ENCODE peak calls at places on chromosomes 1 and 21, in five cellular contexts. One of them, this sample, is unnamed.

GRCh38 chr1:231808990-231809389 is 182.4 kb downstream of the DISC1 start:
- DNase-seq in GM13977: no peak
- DNase-seq in mesothelial cell of epicardium: no peak
- DNase-seq in endothelial cell of umbilical vein: peak; percentile 42
- DNase-seq in type B pancreatic cell: no peak
- DNase-seq in this sample: no peak

GRCh38 chr1:224051086-224051406 is 62.9 kb upstream of the FBXO28 start:
- DNase-seq in GM13977: no peak
- DNase-seq in mesothelial cell of epicardium: no peak
- DNase-seq in endothelial cell of umbilical vein: no peak
- DNase-seq in type B pancreatic cell: no peak
- DNase-seq in this sample: no peak

GRCh38 chr1:14184346-14184963 is 414.0 kb upstream of the KAZN start:
- DNase-seq in GM13977: no peak
- DNase-seq in mesothelial cell of epicardium: no peak
- DNase-seq in endothelial cell of umbilical vein: no peak
- DNase-seq in type B pancreatic cell: no peak
- DNase-seq in this sample: no peak

GRCh38 chr1:208029381-208030319 is 118.7 kb upstream of the CD34 start:
- DNase-seq in GM13977: no peak
- DNase-seq in mesothelial cell of epicardium: no peak
- DNase-seq in endothelial cell of umbilical vein: peak; percentile 86
- DNase-seq in type B pancreatic cell: no peak
- DNase-seq in this sample: no peak

GRCh38 chr1:26097696-26098095 is 13.9 kb upstream of the PDIK1L start:
- DNase-seq in GM13977: peak; percentile 3
- DNase-seq in mesothelial cell of epicardium: no peak
- DNase-seq in endothelial cell of umbilical vein: no peak
- DNase-seq in type B pancreatic cell: no peak
- DNase-seq in this sample: no peak

GRCh38 chr1:231260351-231260750 is 19.3 kb downstream of the GNPAT start:
- DNase-seq in GM13977: no peak
- DNase-seq in mesothelial cell of epicardium: no peak
- DNase-seq in endothelial cell of umbilical vein: peak; percentile 15
- DNase-seq in type B pancreatic cell: no peak
- DNase-seq in this sample: no peak

GRCh38 chr1:107432108-107432507 is 291.3 kb downstream of the NTNG1 start:
- DNase-seq in GM13977: no peak
- DNase-seq in mesothelial cell of epicardium: no peak
- DNase-seq in endothelial cell of umbilical vein: no peak
- DNase-seq in type B pancreatic cell: no peak
- DNase-seq in this sample: no peak

GRCh38 chr1:111309690-111310089 is 19.0 kb downstream of the CHIA start:
- DNase-seq in GM13977: no peak
- DNase-seq in mesothelial cell of epicardium: no peak
- DNase-seq in endothelial cell of umbilical vein: no peak
- DNase-seq in type B pancreatic cell: no peak
- DNase-seq in this sample: no peak

GRCh38 chr1:47738560-47739182 is 258.5 kb downstream of the TRABD2B start:
- DNase-seq in GM13977: no peak
- DNase-seq in mesothelial cell of epicardium: peak; percentile 53
- DNase-seq in endothelial cell of umbilical vein: peak; percentile 42
- DNase-seq in type B pancreatic cell: no peak
- DNase-seq in this sample: no peak
- TF ChIP-seq CTCF in GM13977: peak; percentile 68
- TF ChIP-seq CTCF in mesothelial cell of epicardium: peak; percentile 90
- TF ChIP-seq CTCF in endothelial cell of umbilical vein: peak; percentile 84
- TF ChIP-seq CTCF in type B pancreatic cell: peak; percentile 87
- TF ChIP-seq CTCF in this sample: peak; percentile 50

GRCh38 chr21:39444406-39445145 is 1.0 kb downstream of the LCA5L start:
- DNase-seq in GM13977: no peak
- DNase-seq in mesothelial cell of epicardium: peak; percentile 31
- DNase-seq in endothelial cell of umbilical vein: peak; percentile 39
- DNase-seq in type B pancreatic cell: no peak
- DNase-seq in this sample: no peak

GRCh38 chr21:39451332-39452206 is at the start of gene SH3BGR:
- DNase-seq in GM13977: no peak
- DNase-seq in mesothelial cell of epicardium: no peak
- DNase-seq in endothelial cell of umbilical vein: no peak
- DNase-seq in type B pancreatic cell: no peak
- DNase-seq in this sample: no peak

GRCh38 chr21:39447264-39447663 is 1.7 kb upstream of the LCA5L start:
- DNase-seq in GM13977: no peak
- DNase-seq in mesothelial cell of epicardium: no peak
- DNase-seq in endothelial cell of umbilical vein: no peak
- DNase-seq in type B pancreatic cell: no peak
- DNase-seq in this sample: no peak

GRCh38 chr21:39441502-39442475 is 3.8 kb downstream of the LCA5L start:
- DNase-seq in GM13977: peak; percentile 56
- DNase-seq in mesothelial cell of epicardium: no peak
- DNase-seq in endothelial cell of umbilical vein: peak; percentile 47
- DNase-seq in type B pancreatic cell: no peak
- DNase-seq in this sample: peak; percentile 61

DNA sequence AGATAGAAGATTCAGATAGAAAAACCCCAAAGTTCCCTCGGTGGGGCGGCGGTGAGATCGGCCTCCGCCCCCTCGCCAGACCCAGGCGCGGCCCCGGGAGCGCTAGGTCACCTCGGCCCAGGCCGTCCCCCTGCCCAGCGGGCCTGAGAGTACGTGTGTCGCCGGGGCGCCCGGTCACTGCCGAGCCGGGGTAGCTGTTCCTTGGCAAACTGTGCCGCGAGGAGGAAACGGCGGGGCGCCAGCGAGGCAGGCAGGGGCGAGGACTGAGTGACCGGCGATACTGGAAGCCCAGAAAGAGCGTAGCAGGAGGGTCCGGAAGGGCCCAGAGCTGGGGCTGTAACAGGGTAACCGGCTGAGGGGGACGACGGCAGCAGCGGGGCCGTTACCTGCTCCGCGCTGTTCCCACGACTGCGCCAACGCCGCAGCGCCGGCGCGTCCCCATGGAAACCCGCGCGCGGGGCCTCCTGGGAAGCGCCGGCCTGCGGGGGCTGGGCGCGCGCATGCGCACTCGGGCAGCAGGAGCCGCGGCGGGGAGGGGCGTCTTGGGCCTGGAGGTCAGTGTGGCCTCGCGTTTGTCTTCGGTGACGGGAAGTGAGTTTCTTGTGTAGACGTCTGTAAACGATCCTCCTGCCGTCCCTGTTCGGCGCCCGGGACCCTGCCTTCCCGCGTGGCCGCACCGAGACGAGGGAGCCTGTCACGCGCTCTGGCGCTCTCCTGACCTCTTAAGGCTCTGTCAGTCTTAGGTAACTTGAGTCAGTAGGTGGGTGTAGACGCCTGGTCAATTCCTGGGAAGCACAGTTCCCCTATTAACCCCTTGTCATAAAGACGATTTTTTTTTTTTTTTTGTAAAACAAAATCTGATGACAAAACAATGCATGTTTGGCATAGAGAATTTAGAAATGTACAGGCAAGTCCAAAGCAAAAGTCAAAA is at the start of gene LCA5L:
- DNase-seq in GM13977: peak; percentile 98
- DNase-seq in mesothelial cell of epicardium: peak; percentile 90
- DNase-seq in endothelial cell of umbilical vein: peak; percentile 90
- DNase-seq in type B pancreatic cell: peak; percentile 96
- DNase-seq in this sample: peak; percentile 98
- TF ChIP-seq CTCF in GM13977: no peak
- TF ChIP-seq CTCF in mesothelial cell of epicardium: no peak
- TF ChIP-seq CTCF in endothelial cell of umbilical vein: peak; percentile 40
- TF ChIP-seq CTCF in type B pancreatic cell: peak; percentile 19
- TF ChIP-seq CTCF in this sample: no peak

DNA sequence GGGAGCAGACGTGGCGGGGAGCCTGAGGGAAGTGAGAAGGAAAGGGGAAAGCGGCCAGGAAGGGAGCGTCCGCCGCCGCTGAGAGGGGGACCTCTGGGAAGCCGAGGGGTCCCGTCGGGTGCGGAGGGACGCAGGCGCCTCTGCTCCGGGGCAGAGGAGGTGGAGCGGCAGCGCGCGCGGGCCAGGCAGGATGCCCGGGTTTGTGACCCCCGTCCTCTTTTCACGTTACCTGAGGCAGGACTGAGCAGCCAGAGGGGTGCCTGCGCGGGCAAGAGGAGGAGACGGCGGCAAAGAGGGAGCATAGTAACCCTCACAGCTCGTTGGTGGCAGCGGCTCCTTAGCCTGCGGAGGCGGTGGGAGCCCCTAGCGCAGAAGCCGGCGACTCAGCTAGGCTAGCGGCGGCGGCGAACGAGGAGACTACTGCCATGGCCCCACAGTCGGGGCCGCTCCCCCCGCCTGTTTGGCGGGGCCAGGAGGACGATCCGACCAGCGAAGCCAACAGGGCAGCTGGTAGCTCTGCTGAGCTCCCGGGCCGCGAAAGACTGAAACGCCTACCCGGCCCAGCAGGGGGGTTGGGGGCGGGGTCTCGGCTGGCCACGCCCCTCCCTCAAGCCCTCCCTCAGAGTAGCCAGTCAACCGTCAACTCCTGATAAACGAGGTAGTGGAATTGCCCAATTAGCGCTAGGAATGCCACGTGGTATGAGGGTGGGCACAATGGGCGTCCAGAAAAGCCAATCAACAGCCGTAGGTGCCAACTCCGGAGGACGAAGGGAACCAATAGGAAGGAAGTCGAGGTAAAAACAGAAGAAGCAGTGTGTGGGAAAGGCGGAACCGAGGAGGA is at the start of gene TESK2:
- DNase-seq in GM13977: peak; percentile 95
- DNase-seq in mesothelial cell of epicardium: peak; percentile 85
- DNase-seq in endothelial cell of umbilical vein: peak; percentile 100
- DNase-seq in type B pancreatic cell: peak; percentile 98
- DNase-seq in this sample: peak; percentile 94
- TF ChIP-seq CTCF in GM13977: no peak
- TF ChIP-seq CTCF in mesothelial cell of epicardium: no peak
- TF ChIP-seq CTCF in endothelial cell of umbilical vein: peak; percentile 32
- TF ChIP-seq CTCF in type B pancreatic cell: no peak
- TF ChIP-seq CTCF in this sample: no peak

GRCh38 chr1:197774691-197775281 is 494 bp downstream of the DENND1B start:
- DNase-seq in GM13977: peak; percentile 62
- DNase-seq in mesothelial cell of epicardium: peak; percentile 30
- DNase-seq in endothelial cell of umbilical vein: peak; percentile 57
- DNase-seq in type B pancreatic cell: peak; percentile 70
- DNase-seq in this sample: peak; percentile 71

GRCh38 chr1:197778326-197778922 is 3.1 kb upstream of the DENND1B start:
- DNase-seq in GM13977: no peak
- DNase-seq in mesothelial cell of epicardium: no peak
- DNase-seq in endothelial cell of umbilical vein: no peak
- DNase-seq in type B pancreatic cell: no peak
- DNase-seq in this sample: no peak

GRCh38 chr1:197776348-197777082 is 1.2 kb upstream of the DENND1B start:
- DNase-seq in GM13977: peak; percentile 51
- DNase-seq in mesothelial cell of epicardium: no peak
- DNase-seq in endothelial cell of umbilical vein: peak; percentile 40
- DNase-seq in type B pancreatic cell: no peak
- DNase-seq in this sample: peak; percentile 44

GRCh38 chr1:197773856-197774255 is 1.4 kb downstream of the DENND1B start:
- DNase-seq in GM13977: no peak
- DNase-seq in mesothelial cell of epicardium: no peak
- DNase-seq in endothelial cell of umbilical vein: peak; percentile 60
- DNase-seq in type B pancreatic cell: no peak
- DNase-seq in this sample: no peak

GRCh38 chr1:197775282-197776262 is at the start of gene DENND1B:
- DNase-seq in GM13977: peak; percentile 78
- DNase-seq in mesothelial cell of epicardium: peak; percentile 59
- DNase-seq in endothelial cell of umbilical vein: peak; percentile 52
- DNase-seq in type B pancreatic cell: peak; percentile 84
- DNase-seq in this sample: peak; percentile 85
- TF ChIP-seq CTCF in GM13977: no peak
- TF ChIP-seq CTCF in mesothelial cell of epicardium: no peak
- TF ChIP-seq CTCF in endothelial cell of umbilical vein: no peak
- TF ChIP-seq CTCF in type B pancreatic cell: peak; percentile 54
- TF ChIP-seq CTCF in this sample: no peak

DNA sequence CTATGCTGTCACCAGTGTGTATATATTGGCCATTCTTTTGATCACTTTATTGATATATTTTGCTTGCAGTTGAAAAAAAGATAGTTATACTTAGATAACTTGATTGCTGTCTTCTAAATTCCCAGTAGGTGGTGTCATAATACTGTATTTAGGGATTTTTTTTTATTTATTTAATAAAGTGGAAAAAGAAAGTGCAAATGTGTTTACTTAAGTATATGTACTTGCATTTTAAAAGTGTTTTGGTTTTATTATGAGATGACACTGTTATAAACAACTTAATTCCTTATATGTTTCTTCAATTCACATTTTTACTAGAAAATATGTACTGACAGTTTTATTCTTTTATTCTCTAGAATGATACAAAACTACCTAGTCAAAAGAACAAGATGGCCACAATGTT is 164.8 kb downstream of the USP25 start:
- DNase-seq in GM13977: no peak
- DNase-seq in mesothelial cell of epicardium: no peak
- DNase-seq in endothelial cell of umbilical vein: peak; percentile 36
- DNase-seq in type B pancreatic cell: no peak
- DNase-seq in this sample: no peak
- TF ChIP-seq CTCF in GM13977: no peak
- TF ChIP-seq CTCF in mesothelial cell of epicardium: peak; percentile 50
- TF ChIP-seq CTCF in endothelial cell of umbilical vein: peak; percentile 13
- TF ChIP-seq CTCF in type B pancreatic cell: peak; percentile 74
- TF ChIP-seq CTCF in this sample: no peak

GRCh38 chr1:203463469-203464062 is 12.0 kb upstream of the PRELP start:
- DNase-seq in GM13977: no peak
- DNase-seq in mesothelial cell of epicardium: no peak
- DNase-seq in endothelial cell of umbilical vein: no peak
- DNase-seq in type B pancreatic cell: no peak
- DNase-seq in this sample: no peak
- TF ChIP-seq CTCF in GM13977: peak; percentile 19
- TF ChIP-seq CTCF in mesothelial cell of epicardium: no peak
- TF ChIP-seq CTCF in endothelial cell of umbilical vein: no peak
- TF ChIP-seq CTCF in type B pancreatic cell: no peak
- TF ChIP-seq CTCF in this sample: no peak

GRCh38 chr1:79006564-79006963 is at the start of gene ADGRL4:
- DNase-seq in GM13977: no peak
- DNase-seq in mesothelial cell of epicardium: no peak
- DNase-seq in endothelial cell of umbilical vein: peak; percentile 90
- DNase-seq in type B pancreatic cell: no peak
- DNase-seq in this sample: no peak
- TF ChIP-seq CTCF in GM13977: no peak
- TF ChIP-seq CTCF in mesothelial cell of epicardium: no peak
- TF ChIP-seq CTCF in endothelial cell of umbilical vein: no peak
- TF ChIP-seq CTCF in type B pancreatic cell: no peak
- TF ChIP-seq CTCF in this sample: no peak

DNA sequence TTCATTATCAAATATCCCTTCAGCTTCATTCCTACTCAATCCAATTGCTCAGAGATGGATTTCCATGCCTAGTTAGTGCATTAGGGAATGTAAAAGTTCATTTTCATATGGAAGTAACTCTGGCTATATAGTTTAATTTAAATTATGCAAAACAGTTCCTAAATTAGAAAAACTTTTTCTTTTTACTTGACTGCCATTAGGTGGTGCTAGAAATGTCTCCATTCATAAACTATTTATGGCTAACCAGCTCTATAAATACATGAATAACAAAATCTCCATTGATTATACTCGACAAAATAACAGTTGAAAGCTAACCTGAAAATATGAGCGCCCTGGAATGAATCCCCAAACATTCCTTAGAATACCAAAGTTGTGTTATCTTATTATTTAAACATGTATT is 311.4 kb downstream of the USH2A start:
- DNase-seq in GM13977: no peak
- DNase-seq in mesothelial cell of epicardium: no peak
- DNase-seq in endothelial cell of umbilical vein: no peak
- DNase-seq in type B pancreatic cell: no peak
- DNase-seq in this sample: no peak
- TF ChIP-seq CTCF in GM13977: no peak
- TF ChIP-seq CTCF in mesothelial cell of epicardium: no peak
- TF ChIP-seq CTCF in endothelial cell of umbilical vein: no peak
- TF ChIP-seq CTCF in type B pancreatic cell: peak; percentile 19
- TF ChIP-seq CTCF in this sample: no peak

This sample was measured in GM20000.